ENCODE peak calls at places on chromosomes 5 and 9, in eight cellular contexts. One of them, this sample, is unnamed.

GRCh38 chr5:139246394-139246793 is 47.1 kb upstream of the MATR3 start:
- DNase-seq in stimulated activated CD8-positive, alpha-beta memory T cell treated with anti-CD3 and anti-CD28 coated beads, Interleukin-7, amount 100 ng/mL, for 1 hour: no peak
- DNase-seq in NCI-H524: no peak
- DNase-seq in T47D: no peak
- DNase-seq in activated CD8-positive, alpha-beta memory T cell treated with anti-CD3 and anti-CD28 coated beads, Interleukin-2, amount 50 U/mL, for 48 hours: peak
- DNase-seq in right cardiac atrium: no peak
- DNase-seq in skeletal muscle cell: peak
- DNase-seq in sciatic nerve: no peak
- DNase-seq in this sample: no peak

GRCh38 chr5:72596956-72597355 is 89.7 kb upstream of the ZNF366 start:
- DNase-seq in stimulated activated CD8-positive, alpha-beta memory T cell treated with anti-CD3 and anti-CD28 coated beads, Interleukin-7, amount 100 ng/mL, for 1 hour: no peak
- DNase-seq in NCI-H524: no peak
- DNase-seq in T47D: no peak
- DNase-seq in activated CD8-positive, alpha-beta memory T cell treated with anti-CD3 and anti-CD28 coated beads, Interleukin-2, amount 50 U/mL, for 48 hours: no peak
- DNase-seq in right cardiac atrium: no peak
- DNase-seq in skeletal muscle cell: no peak
- DNase-seq in sciatic nerve: no peak
- DNase-seq in this sample: no peak

GRCh38 chr5:83608122-83608521 is 112.5 kb downstream of the HAPLN1 start:
- DNase-seq in stimulated activated CD8-positive, alpha-beta memory T cell treated with anti-CD3 and anti-CD28 coated beads, Interleukin-7, amount 100 ng/mL, for 1 hour: no peak
- DNase-seq in NCI-H524: peak
- DNase-seq in T47D: peak
- DNase-seq in activated CD8-positive, alpha-beta memory T cell treated with anti-CD3 and anti-CD28 coated beads, Interleukin-2, amount 50 U/mL, for 48 hours: no peak
- DNase-seq in right cardiac atrium: peak
- DNase-seq in skeletal muscle cell: no peak
- DNase-seq in sciatic nerve: no peak
- DNase-seq in this sample: peak

GRCh38 chr5:150948539-150948938 is 43.8 kb upstream of the ZNF300 start:
- DNase-seq in stimulated activated CD8-positive, alpha-beta memory T cell treated with anti-CD3 and anti-CD28 coated beads, Interleukin-7, amount 100 ng/mL, for 1 hour: no peak
- DNase-seq in NCI-H524: no peak
- DNase-seq in T47D: no peak
- DNase-seq in activated CD8-positive, alpha-beta memory T cell treated with anti-CD3 and anti-CD28 coated beads, Interleukin-2, amount 50 U/mL, for 48 hours: no peak
- DNase-seq in right cardiac atrium: no peak
- DNase-seq in skeletal muscle cell: no peak
- DNase-seq in sciatic nerve: no peak
- DNase-seq in this sample: no peak

GRCh38 chr5:164958688-164959087 is 1453.3 kb downstream of the MAT2B start:
- DNase-seq in stimulated activated CD8-positive, alpha-beta memory T cell treated with anti-CD3 and anti-CD28 coated beads, Interleukin-7, amount 100 ng/mL, for 1 hour: no peak
- DNase-seq in NCI-H524: no peak
- DNase-seq in T47D: peak
- DNase-seq in activated CD8-positive, alpha-beta memory T cell treated with anti-CD3 and anti-CD28 coated beads, Interleukin-2, amount 50 U/mL, for 48 hours: no peak
- DNase-seq in right cardiac atrium: no peak
- DNase-seq in skeletal muscle cell: no peak
- DNase-seq in sciatic nerve: no peak
- DNase-seq in this sample: no peak

GRCh38 chr5:17415282-17415681 is 82.7 kb upstream of the TAF11L2 start:
- DNase-seq in stimulated activated CD8-positive, alpha-beta memory T cell treated with anti-CD3 and anti-CD28 coated beads, Interleukin-7, amount 100 ng/mL, for 1 hour: no peak
- DNase-seq in NCI-H524: peak
- DNase-seq in T47D: no peak
- DNase-seq in activated CD8-positive, alpha-beta memory T cell treated with anti-CD3 and anti-CD28 coated beads, Interleukin-2, amount 50 U/mL, for 48 hours: no peak
- DNase-seq in right cardiac atrium: no peak
- DNase-seq in skeletal muscle cell: no peak
- DNase-seq in sciatic nerve: no peak
- DNase-seq in this sample: peak

GRCh38 chr9:130467371-130467770 is 22.6 kb downstream of the ASS1 start:
- DNase-seq in stimulated activated CD8-positive, alpha-beta memory T cell treated with anti-CD3 and anti-CD28 coated beads, Interleukin-7, amount 100 ng/mL, for 1 hour: no peak
- DNase-seq in NCI-H524: peak
- DNase-seq in T47D: no peak
- DNase-seq in activated CD8-positive, alpha-beta memory T cell treated with anti-CD3 and anti-CD28 coated beads, Interleukin-2, amount 50 U/mL, for 48 hours: no peak
- DNase-seq in right cardiac atrium: no peak
- DNase-seq in skeletal muscle cell: no peak
- DNase-seq in sciatic nerve: no peak
- DNase-seq in this sample: peak

GRCh38 chr5:158126442-158127399 is 267.8 kb upstream of the CLINT1 start:
- DNase-seq in stimulated activated CD8-positive, alpha-beta memory T cell treated with anti-CD3 and anti-CD28 coated beads, Interleukin-7, amount 100 ng/mL, for 1 hour: no peak
- DNase-seq in NCI-H524: peak
- DNase-seq in T47D: no peak
- DNase-seq in activated CD8-positive, alpha-beta memory T cell treated with anti-CD3 and anti-CD28 coated beads, Interleukin-2, amount 50 U/mL, for 48 hours: no peak
- DNase-seq in right cardiac atrium: no peak
- DNase-seq in skeletal muscle cell: no peak
- DNase-seq in sciatic nerve: no peak
- DNase-seq in this sample: no peak

GRCh38 chr5:153256-153655 is 38.0 kb upstream of the LRRC14B start:
- DNase-seq in stimulated activated CD8-positive, alpha-beta memory T cell treated with anti-CD3 and anti-CD28 coated beads, Interleukin-7, amount 100 ng/mL, for 1 hour: no peak
- DNase-seq in NCI-H524: no peak
- DNase-seq in T47D: no peak
- DNase-seq in activated CD8-positive, alpha-beta memory T cell treated with anti-CD3 and anti-CD28 coated beads, Interleukin-2, amount 50 U/mL, for 48 hours: peak
- DNase-seq in right cardiac atrium: no peak
- DNase-seq in skeletal muscle cell: no peak
- DNase-seq in sciatic nerve: no peak
- DNase-seq in this sample: no peak

GRCh38 chr5:87022415-87022814 is 245.3 kb upstream of the RASA1 start:
- DNase-seq in stimulated activated CD8-positive, alpha-beta memory T cell treated with anti-CD3 and anti-CD28 coated beads, Interleukin-7, amount 100 ng/mL, for 1 hour: no peak
- DNase-seq in NCI-H524: no peak
- DNase-seq in T47D: no peak
- DNase-seq in activated CD8-positive, alpha-beta memory T cell treated with anti-CD3 and anti-CD28 coated beads, Interleukin-2, amount 50 U/mL, for 48 hours: no peak
- DNase-seq in right cardiac atrium: no peak
- DNase-seq in skeletal muscle cell: no peak
- DNase-seq in sciatic nerve: no peak
- DNase-seq in this sample: no peak

GRCh38 chr5:171571663-171572062 is 152.2 kb downstream of the FGF18 start:
- DNase-seq in stimulated activated CD8-positive, alpha-beta memory T cell treated with anti-CD3 and anti-CD28 coated beads, Interleukin-7, amount 100 ng/mL, for 1 hour: no peak
- DNase-seq in NCI-H524: no peak
- DNase-seq in T47D: no peak
- DNase-seq in activated CD8-positive, alpha-beta memory T cell treated with anti-CD3 and anti-CD28 coated beads, Interleukin-2, amount 50 U/mL, for 48 hours: no peak
- DNase-seq in right cardiac atrium: no peak
- DNase-seq in skeletal muscle cell: peak
- DNase-seq in sciatic nerve: no peak
- DNase-seq in this sample: no peak

GRCh38 chr5:149938272-149938671 is 6.3 kb downstream of the PDE6A start:
- DNase-seq in stimulated activated CD8-positive, alpha-beta memory T cell treated with anti-CD3 and anti-CD28 coated beads, Interleukin-7, amount 100 ng/mL, for 1 hour: no peak
- DNase-seq in NCI-H524: no peak
- DNase-seq in T47D: peak
- DNase-seq in activated CD8-positive, alpha-beta memory T cell treated with anti-CD3 and anti-CD28 coated beads, Interleukin-2, amount 50 U/mL, for 48 hours: no peak
- DNase-seq in right cardiac atrium: peak
- DNase-seq in skeletal muscle cell: peak
- DNase-seq in sciatic nerve: no peak
- DNase-seq in this sample: peak

GRCh38 chr9:82363666-82364065 is 375.1 kb downstream of the SPATA31D1 start:
- DNase-seq in stimulated activated CD8-positive, alpha-beta memory T cell treated with anti-CD3 and anti-CD28 coated beads, Interleukin-7, amount 100 ng/mL, for 1 hour: no peak
- DNase-seq in NCI-H524: peak
- DNase-seq in T47D: no peak
- DNase-seq in activated CD8-positive, alpha-beta memory T cell treated with anti-CD3 and anti-CD28 coated beads, Interleukin-2, amount 50 U/mL, for 48 hours: no peak
- DNase-seq in right cardiac atrium: no peak
- DNase-seq in skeletal muscle cell: no peak
- DNase-seq in sciatic nerve: no peak
- DNase-seq in this sample: no peak

GRCh38 chr5:91178461-91178860 is 204.7 kb downstream of the ARRDC3 start:
- DNase-seq in stimulated activated CD8-positive, alpha-beta memory T cell treated with anti-CD3 and anti-CD28 coated beads, Interleukin-7, amount 100 ng/mL, for 1 hour: no peak
- DNase-seq in NCI-H524: no peak
- DNase-seq in T47D: no peak
- DNase-seq in activated CD8-positive, alpha-beta memory T cell treated with anti-CD3 and anti-CD28 coated beads, Interleukin-2, amount 50 U/mL, for 48 hours: no peak
- DNase-seq in right cardiac atrium: no peak
- DNase-seq in skeletal muscle cell: no peak
- DNase-seq in sciatic nerve: no peak
- DNase-seq in this sample: peak

GRCh38 chr9:91966503-91966902 is 16.5 kb upstream of the ROR2 start:
- DNase-seq in stimulated activated CD8-positive, alpha-beta memory T cell treated with anti-CD3 and anti-CD28 coated beads, Interleukin-7, amount 100 ng/mL, for 1 hour: no peak
- DNase-seq in NCI-H524: no peak
- DNase-seq in T47D: no peak
- DNase-seq in activated CD8-positive, alpha-beta memory T cell treated with anti-CD3 and anti-CD28 coated beads, Interleukin-2, amount 50 U/mL, for 48 hours: no peak
- DNase-seq in right cardiac atrium: no peak
- DNase-seq in skeletal muscle cell: no peak
- DNase-seq in sciatic nerve: no peak
- DNase-seq in this sample: no peak

GRCh38 chr9:70679845-70680244 is 265.4 kb upstream of the KLF9 start:
- DNase-seq in stimulated activated CD8-positive, alpha-beta memory T cell treated with anti-CD3 and anti-CD28 coated beads, Interleukin-7, amount 100 ng/mL, for 1 hour: no peak
- DNase-seq in NCI-H524: no peak
- DNase-seq in T47D: no peak
- DNase-seq in activated CD8-positive, alpha-beta memory T cell treated with anti-CD3 and anti-CD28 coated beads, Interleukin-2, amount 50 U/mL, for 48 hours: no peak
- DNase-seq in right cardiac atrium: no peak
- DNase-seq in skeletal muscle cell: peak
- DNase-seq in sciatic nerve: no peak
- DNase-seq in this sample: peak

GRCh38 chr5:97400537-97400936 is 217.5 kb upstream of the RIOK2 start:
- DNase-seq in stimulated activated CD8-positive, alpha-beta memory T cell treated with anti-CD3 and anti-CD28 coated beads, Interleukin-7, amount 100 ng/mL, for 1 hour: no peak
- DNase-seq in NCI-H524: no peak
- DNase-seq in T47D: no peak
- DNase-seq in activated CD8-positive, alpha-beta memory T cell treated with anti-CD3 and anti-CD28 coated beads, Interleukin-2, amount 50 U/mL, for 48 hours: no peak
- DNase-seq in right cardiac atrium: no peak
- DNase-seq in skeletal muscle cell: no peak
- DNase-seq in sciatic nerve: no peak
- DNase-seq in this sample: no peak

GRCh38 chr9:7977586-7977985 is 178.0 kb upstream of the DMAC1 start:
- DNase-seq in stimulated activated CD8-positive, alpha-beta memory T cell treated with anti-CD3 and anti-CD28 coated beads, Interleukin-7, amount 100 ng/mL, for 1 hour: no peak
- DNase-seq in NCI-H524: no peak
- DNase-seq in T47D: no peak
- DNase-seq in activated CD8-positive, alpha-beta memory T cell treated with anti-CD3 and anti-CD28 coated beads, Interleukin-2, amount 50 U/mL, for 48 hours: no peak
- DNase-seq in right cardiac atrium: no peak
- DNase-seq in skeletal muscle cell: no peak
- DNase-seq in sciatic nerve: no peak
- DNase-seq in this sample: no peak

This sample was measured in cardiac muscle cell.